ENCODE peak calls at places on chromosomes 16 and 17, in eight cellular contexts. J is A549; T is stimulated activated CD4-positive, alpha-beta T cell treated with anti-CD3 and anti-CD28 coated beads, Interleukin-2, amount 100 ng/mL, for 48 hours; U is Calu3; I is CD4-positive, alpha-beta T cell; F is germinal center; H is AG08395; G is mucosa of gallbladder. K is an unnamed sample.

GRCh38 chr17:3681057-3681456 is 12.4 kb downstream of the EMC6 start:
- DNase-seq in J (no peak), T (no peak), U (no peak), I (no peak), F (no peak), H (no peak), G (no peak), K (no peak)

GRCh38 chr17:39177256-39177655 is 11.3 kb upstream of the ARL5C start:
- DNase-seq in J (no peak), T (no peak), U (no peak), I (no peak), F (no peak), H (no peak), G (no peak), K (no peak)

GRCh38 chr17:41484920-41485904 is 4.3 kb upstream of the KRT35 start:
- DNase-seq in J (no peak), T (no peak), U (no peak), I (no peak), F (no peak), H (no peak), G (no peak), K (no peak)

GRCh38 chr16:21659124-21659523 is 4.6 kb upstream of the OTOA start:
- DNase-seq in J (no peak), T (no peak), U (no peak), I (no peak), F (no peak), H (no peak), G (no peak), K (no peak)

GRCh38 chr16:53429221-53429943 is 4.9 kb upstream of the RBL2 start:
- DNase-seq in J (no peak), T (no peak), U (peak; percentile 58), I (no peak), F (no peak), H (peak; percentile 5), G (peak; percentile 20), K (no peak)

GRCh38 chr17:75980188-75981018 is 1.4 kb downstream of the TEN1 start:
- DNase-seq in J (no peak), T (no peak), U (no peak), I (no peak), F (no peak), H (no peak), G (no peak), K (no peak)

GRCh38 chr16:19929062-19929511 is 44.4 kb upstream of the GPRC5B start:
- DNase-seq in J (no peak), T (no peak), U (no peak), I (no peak), F (no peak), H (no peak), G (no peak), K (no peak)

GRCh38 chr17:42775534-42776098 is 2.4 kb downstream of the VPS25 start:
- DNase-seq in J (no peak), T (no peak), U (no peak), I (no peak), F (no peak), H (no peak), G (no peak), K (no peak)

GRCh38 chr16:75496546-75496945 is 1.3 kb upstream of the CHST6 start:
- DNase-seq in J (no peak), T (no peak), U (no peak), I (no peak), F (no peak), H (no peak), G (no peak), K (no peak)

GRCh38 chr16:69720822-69721430 is 5.4 kb downstream of the NQO1 start:
- DNase-seq in J (no peak), T (no peak), U (no peak), I (no peak), F (no peak), H (no peak), G (no peak), K (no peak)

GRCh38 chr17:17959520-17960361 is 12.5 kb downstream of the TOM1L2 start:
- DNase-seq in J (peak; percentile 33), T (peak; percentile 40), U (no peak), I (no peak), F (no peak), H (peak; percentile 38), G (no peak), K (no peak)

GRCh38 chr17:2701161-2701995 is 10.2 kb downstream of the CLUH start:
- DNase-seq in J (no peak), T (no peak), U (no peak), I (no peak), F (no peak), H (no peak), G (no peak), K (peak; percentile 67)

GRCh38 chr17:21010705-21011596 is 31.9 kb downstream of the USP22 start:
- DNase-seq in J (no peak), T (no peak), U (no peak), I (no peak), F (no peak), H (no peak), G (no peak), K (no peak)

GRCh38 chr17:64024215-64024654 is 3.8 kb upstream of the ICAM2 start:
- DNase-seq in J (no peak), T (no peak), U (no peak), I (no peak), F (no peak), H (no peak), G (no peak), K (no peak)

GRCh38 chr16:27314161-27314723 is 468 bp downstream of the IL4R start:
- DNase-seq in J (peak; percentile 54), T (peak; percentile 57), U (peak; percentile 61), I (no peak), F (peak; percentile 33), H (peak; percentile 79), G (peak; percentile 64), K (peak; percentile 88)

GRCh38 chr16:66698046-66698445 is 1.5 kb upstream of the CMTM4 start:
- DNase-seq in J (no peak), T (no peak), U (no peak), I (no peak), F (no peak), H (no peak), G (no peak), K (no peak)

GRCh38 chr17:63609820-63610573 is 9.3 kb downstream of the TACO1 start:
- DNase-seq in J (no peak), T (no peak), U (no peak), I (peak; percentile 27), F (no peak), H (no peak), G (no peak), K (no peak)

GRCh38 chr17:79956853-79957252 is 78.8 kb downstream of the TBC1D16 start:
- DNase-seq in J (no peak), T (no peak), U (no peak), I (no peak), F (no peak), H (no peak), G (no peak), K (peak; percentile 68)

GRCh38 chr16:426906-427249 is 1.4 kb downstream of the RAB11FIP3 start:
- DNase-seq in J (no peak), T (no peak), U (no peak), I (no peak), F (no peak), H (no peak), G (no peak), K (no peak)

GRCh38 chr17:67245694-67246397 is 850 bp upstream of the HELZ start:
- DNase-seq in J (no peak), T (no peak), U (peak; percentile 68), I (peak; percentile 18), F (peak; percentile 51), H (no peak), G (no peak), K (no peak)

GRCh38 chr17:68425979-68426378 is 31.3 kb downstream of the WIPI1 start:
- DNase-seq in J (no peak), T (no peak), U (no peak), I (no peak), F (no peak), H (no peak), G (no peak), K (no peak)

GRCh38 chr16:75256871-75257343 is 5.5 kb upstream of the BCAR1 start:
- DNase-seq in J (no peak), T (no peak), U (no peak), I (no peak), F (no peak), H (peak; percentile 90), G (no peak), K (peak; percentile 78)

GRCh38 chr16:21574372-21574771 is 25.0 kb upstream of the METTL9 start:
- DNase-seq in J (no peak), T (no peak), U (no peak), I (no peak), F (no peak), H (no peak), G (no peak), K (no peak)

GRCh38 chr17:74215332-74215727 is 2.0 kb downstream of the TTYH2 start:
- DNase-seq in J (no peak), T (no peak), U (no peak), I (no peak), F (no peak), H (no peak), G (no peak), K (no peak)

GRCh38 chr17:12744298-12744697 is 45.0 kb upstream of the ARHGAP44 start:
- DNase-seq in J (no peak), T (no peak), U (peak; percentile 39), I (no peak), F (no peak), H (no peak), G (no peak), K (no peak)

GRCh38 chr17:74770498-74771318 is 5.4 kb downstream of the NAT9 start:
- DNase-seq in J (peak; percentile 88), T (peak; percentile 62), U (peak; percentile 91), I (peak; percentile 74), F (peak; percentile 68), H (peak; percentile 50), G (peak; percentile 80), K (peak; percentile 64)

GRCh38 chr17:72715906-72716572 is 376.4 kb downstream of the SLC39A11 start:
- DNase-seq in J (peak; percentile 93), T (no peak), U (peak; percentile 84), I (no peak), F (no peak), H (peak; percentile 95), G (no peak), K (no peak)

GRCh38 chr17:76789235-76789788 is 51.4 kb downstream of the MFSD11 start:
- DNase-seq in J (no peak), T (no peak), U (no peak), I (no peak), F (no peak), H (no peak), G (no peak), K (no peak)

GRCh38 chr16:8644513-8645140 is 23.1 kb downstream of the METTL22 start:
- DNase-seq in J (no peak), T (no peak), U (no peak), I (no peak), F (no peak), H (no peak), G (no peak), K (no peak)

GRCh38 chr16:49127103-49127502 is 154.5 kb downstream of the CBLN1 start:
- DNase-seq in J (no peak), T (no peak), U (no peak), I (no peak), F (no peak), H (no peak), G (no peak), K (no peak)